ENCODE peak calls at places on chromosomes 1 and 21, in seven cellular contexts. One of them, this sample, is unnamed.

GRCh38 chr21:28823464-28823863 is 169.2 kb downstream of the LTN1 start:
- DNase-seq in cardiac muscle cell: no peak
- DNase-seq in foreskin fibroblast: no peak
- DNase-seq in esophagus muscularis mucosa: no peak
- DNase-seq in ascending aorta: no peak
- DNase-seq in vagina: no peak
- DNase-seq in hepatocyte: no peak
- DNase-seq in this sample: no peak

GRCh38 chr1:46181343-46182260 is 5.3 kb upstream of the P3R3URF start:
- DNase-seq in cardiac muscle cell: peak
- DNase-seq in foreskin fibroblast: peak
- DNase-seq in esophagus muscularis mucosa: no peak
- DNase-seq in ascending aorta: no peak
- DNase-seq in vagina: no peak
- DNase-seq in hepatocyte: no peak
- DNase-seq in this sample: peak

GRCh38 chr1:151846062-151846568 is 6.5 kb upstream of the C2CD4D start:
- DNase-seq in cardiac muscle cell: peak
- DNase-seq in foreskin fibroblast: peak
- DNase-seq in esophagus muscularis mucosa: no peak
- DNase-seq in ascending aorta: no peak
- DNase-seq in vagina: no peak
- DNase-seq in hepatocyte: peak
- DNase-seq in this sample: no peak

GRCh38 chr21:45450741-45451740 is 46.1 kb downstream of the COL18A1 start:
- DNase-seq in cardiac muscle cell: no peak
- DNase-seq in foreskin fibroblast: no peak
- DNase-seq in esophagus muscularis mucosa: no peak
- DNase-seq in ascending aorta: no peak
- DNase-seq in vagina: no peak
- DNase-seq in hepatocyte: no peak
- DNase-seq in this sample: no peak

GRCh38 chr21:37868896-37869295 is 47.4 kb downstream of the KCNJ6 start:
- DNase-seq in cardiac muscle cell: no peak
- DNase-seq in foreskin fibroblast: peak
- DNase-seq in esophagus muscularis mucosa: no peak
- DNase-seq in ascending aorta: peak
- DNase-seq in vagina: no peak
- DNase-seq in hepatocyte: no peak
- DNase-seq in this sample: no peak

GRCh38 chr1:209823143-209824041 is 4.4 kb upstream of the UTP25 start:
- DNase-seq in cardiac muscle cell: peak
- DNase-seq in foreskin fibroblast: peak
- DNase-seq in esophagus muscularis mucosa: peak
- DNase-seq in ascending aorta: no peak
- DNase-seq in vagina: no peak
- DNase-seq in hepatocyte: peak
- DNase-seq in this sample: peak

GRCh38 chr1:14627608-14628489 is 29.4 kb downstream of the KAZN start:
- DNase-seq in cardiac muscle cell: peak
- DNase-seq in foreskin fibroblast: peak
- DNase-seq in esophagus muscularis mucosa: no peak
- DNase-seq in ascending aorta: no peak
- DNase-seq in vagina: no peak
- DNase-seq in hepatocyte: no peak
- DNase-seq in this sample: no peak

GRCh38 chr1:44355582-44356305 is 687 bp upstream of the ERI3 start:
- DNase-seq in cardiac muscle cell: no peak
- DNase-seq in foreskin fibroblast: no peak
- DNase-seq in esophagus muscularis mucosa: no peak
- DNase-seq in ascending aorta: no peak
- DNase-seq in vagina: no peak
- DNase-seq in hepatocyte: no peak
- DNase-seq in this sample: no peak

GRCh38 chr21:26881504-26882228 is 36.5 kb upstream of the ADAMTS1 start:
- DNase-seq in cardiac muscle cell: peak
- DNase-seq in foreskin fibroblast: peak
- DNase-seq in esophagus muscularis mucosa: no peak
- DNase-seq in ascending aorta: no peak
- DNase-seq in vagina: no peak
- DNase-seq in hepatocyte: no peak
- DNase-seq in this sample: peak

GRCh38 chr21:41997657-41998056 is 12.5 kb downstream of the ZBTB21 start:
- DNase-seq in cardiac muscle cell: no peak
- DNase-seq in foreskin fibroblast: no peak
- DNase-seq in esophagus muscularis mucosa: peak
- DNase-seq in ascending aorta: no peak
- DNase-seq in vagina: no peak
- DNase-seq in hepatocyte: no peak
- DNase-seq in this sample: no peak

GRCh38 chr1:214552174-214552608 is 789 bp upstream of the PTPN14 start:
- DNase-seq in cardiac muscle cell: peak
- DNase-seq in foreskin fibroblast: peak
- DNase-seq in esophagus muscularis mucosa: peak
- DNase-seq in ascending aorta: peak
- DNase-seq in vagina: no peak
- DNase-seq in hepatocyte: peak
- DNase-seq in this sample: peak
- TF ChIP-seq CTCF in cardiac muscle cell: no peak
- TF ChIP-seq CTCF in foreskin fibroblast: no peak
- TF ChIP-seq CTCF in esophagus muscularis mucosa: no peak
- TF ChIP-seq CTCF in ascending aorta: no peak
- TF ChIP-seq CTCF in vagina: no peak
- TF ChIP-seq CTCF in hepatocyte: no peak
- TF ChIP-seq CTCF in this sample: no peak

GRCh38 chr1:112870887-112871646 is 84.9 kb downstream of the SLC16A1 start:
- DNase-seq in cardiac muscle cell: no peak
- DNase-seq in foreskin fibroblast: no peak
- DNase-seq in esophagus muscularis mucosa: no peak
- DNase-seq in ascending aorta: no peak
- DNase-seq in vagina: no peak
- DNase-seq in hepatocyte: no peak
- DNase-seq in this sample: no peak
- H3K4me3 ChIP-seq in cardiac muscle cell: no peak
- H3K4me3 ChIP-seq in foreskin fibroblast: no peak
- H3K4me3 ChIP-seq in esophagus muscularis mucosa: no peak
- H3K4me3 ChIP-seq in ascending aorta: no peak
- H3K4me3 ChIP-seq in vagina: no peak
- H3K4me3 ChIP-seq in hepatocyte: no peak
- H3K4me3 ChIP-seq in this sample: no peak

DNA sequence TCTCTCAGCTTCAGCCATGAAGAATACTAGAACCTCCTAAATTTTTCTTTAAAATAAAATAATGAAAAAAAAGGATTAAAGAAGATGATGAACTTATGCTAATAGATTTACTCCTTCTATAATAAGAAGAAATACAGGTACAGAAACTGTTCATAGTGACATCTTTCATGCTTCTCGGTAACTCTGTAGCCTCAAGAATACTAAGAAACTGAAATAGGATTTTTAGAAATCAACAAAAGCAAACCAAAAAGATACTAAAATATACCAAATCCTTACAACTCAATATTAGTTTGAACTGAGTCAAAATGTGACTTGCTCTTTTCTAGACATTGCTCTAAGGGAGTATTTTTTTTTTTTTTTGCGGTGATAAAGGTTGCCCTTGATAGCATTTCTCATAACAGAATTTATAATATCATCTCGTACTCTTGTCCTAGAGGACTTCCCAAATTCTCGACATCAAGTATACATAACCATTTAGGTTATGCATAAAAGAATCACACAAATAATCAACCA is 42.8 kb downstream of the ZZZ3 start:
- DNase-seq in cardiac muscle cell: no peak
- DNase-seq in foreskin fibroblast: no peak
- DNase-seq in esophagus muscularis mucosa: no peak
- DNase-seq in ascending aorta: no peak
- DNase-seq in vagina: no peak
- DNase-seq in hepatocyte: no peak
- DNase-seq in this sample: no peak
- TF ChIP-seq CTCF in cardiac muscle cell: no peak
- TF ChIP-seq CTCF in foreskin fibroblast: no peak
- TF ChIP-seq CTCF in esophagus muscularis mucosa: no peak
- TF ChIP-seq CTCF in ascending aorta: no peak
- TF ChIP-seq CTCF in vagina: no peak
- TF ChIP-seq CTCF in hepatocyte: no peak
- TF ChIP-seq CTCF in this sample: no peak

GRCh38 chr1:1063261-1063944 is 10.7 kb downstream of the RNF223 start:
- DNase-seq in cardiac muscle cell: no peak
- DNase-seq in foreskin fibroblast: no peak
- DNase-seq in esophagus muscularis mucosa: no peak
- DNase-seq in ascending aorta: no peak
- DNase-seq in vagina: no peak
- DNase-seq in hepatocyte: no peak
- DNase-seq in this sample: no peak

GRCh38 chr1:1062364-1063163 is 11.5 kb downstream of the RNF223 start:
- DNase-seq in cardiac muscle cell: peak
- DNase-seq in foreskin fibroblast: no peak
- DNase-seq in esophagus muscularis mucosa: no peak
- DNase-seq in ascending aorta: no peak
- DNase-seq in vagina: no peak
- DNase-seq in hepatocyte: peak
- DNase-seq in this sample: no peak

GRCh38 chr1:1061682-1062363 is 12.3 kb downstream of the RNF223 start:
- DNase-seq in cardiac muscle cell: no peak
- DNase-seq in foreskin fibroblast: peak
- DNase-seq in esophagus muscularis mucosa: no peak
- DNase-seq in ascending aorta: no peak
- DNase-seq in vagina: no peak
- DNase-seq in hepatocyte: no peak
- DNase-seq in this sample: no peak

GRCh38 chr1:1065265-1065939 is 8.7 kb downstream of the RNF223 start:
- DNase-seq in cardiac muscle cell: no peak
- DNase-seq in foreskin fibroblast: no peak
- DNase-seq in esophagus muscularis mucosa: no peak
- DNase-seq in ascending aorta: no peak
- DNase-seq in vagina: no peak
- DNase-seq in hepatocyte: no peak
- DNase-seq in this sample: no peak

DNA sequence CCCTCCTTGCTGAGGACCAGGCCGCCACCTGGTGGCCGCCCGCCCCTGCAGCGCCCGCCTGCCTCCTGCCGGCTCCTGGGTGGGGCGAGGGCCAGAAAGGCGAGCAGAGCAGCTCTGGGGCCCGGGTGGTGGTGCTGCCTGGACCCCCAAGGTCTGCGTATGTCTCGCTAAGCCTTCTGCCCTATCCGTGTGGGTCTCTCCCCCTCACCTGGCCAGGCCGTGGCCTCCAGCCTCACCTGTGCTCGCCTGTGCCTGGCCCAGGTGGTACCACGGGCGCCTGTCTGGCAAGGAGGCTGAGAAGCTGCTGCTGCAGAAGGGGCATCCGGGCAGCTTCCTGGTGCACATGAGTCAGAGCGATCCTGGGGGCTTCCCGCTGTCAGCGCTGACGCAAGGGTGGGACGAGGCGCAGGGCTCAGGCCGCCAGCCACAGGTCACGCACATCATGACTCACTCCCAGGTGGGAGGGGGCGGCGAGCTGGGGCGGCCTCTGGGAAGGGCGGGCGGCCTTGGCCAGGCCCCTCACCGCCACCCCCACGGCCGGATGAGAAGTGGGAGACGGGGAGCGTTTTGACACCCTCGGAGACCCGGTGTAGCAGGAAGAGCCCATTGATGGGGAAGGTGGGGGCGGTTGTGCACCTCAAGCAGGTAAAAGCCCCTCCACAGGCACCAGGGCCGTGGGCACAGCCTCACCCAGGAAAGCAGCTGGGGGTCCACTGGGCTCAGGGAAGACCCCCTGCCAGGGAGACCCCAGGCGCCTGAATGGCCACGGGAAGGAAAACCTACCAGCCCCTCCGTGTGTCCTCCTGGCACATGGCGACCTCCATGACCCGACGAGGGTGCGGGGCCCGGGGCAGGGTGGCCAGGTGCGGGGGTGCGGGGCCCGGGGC is 9.9 kb downstream of the RNF223 start:
- DNase-seq in cardiac muscle cell: peak
- DNase-seq in foreskin fibroblast: peak
- DNase-seq in esophagus muscularis mucosa: no peak
- DNase-seq in ascending aorta: no peak
- DNase-seq in vagina: no peak
- DNase-seq in hepatocyte: peak
- DNase-seq in this sample: peak
- H3K4me3 ChIP-seq in cardiac muscle cell: no peak
- H3K4me3 ChIP-seq in foreskin fibroblast: no peak
- H3K4me3 ChIP-seq in esophagus muscularis mucosa: no peak
- H3K4me3 ChIP-seq in ascending aorta: no peak
- H3K4me3 ChIP-seq in vagina: no peak
- H3K4me3 ChIP-seq in hepatocyte: no peak
- H3K4me3 ChIP-seq in this sample: no peak

GRCh38 chr1:26175346-26175745 is 1.9 kb upstream of the CNKSR1 start:
- DNase-seq in cardiac muscle cell: no peak
- DNase-seq in foreskin fibroblast: no peak
- DNase-seq in esophagus muscularis mucosa: no peak
- DNase-seq in ascending aorta: no peak
- DNase-seq in vagina: no peak
- DNase-seq in hepatocyte: no peak
- DNase-seq in this sample: no peak

GRCh38 chr1:26182372-26182675 is 5.0 kb downstream of the CNKSR1 start:
- DNase-seq in cardiac muscle cell: no peak
- DNase-seq in foreskin fibroblast: no peak
- DNase-seq in esophagus muscularis mucosa: no peak
- DNase-seq in ascending aorta: no peak
- DNase-seq in vagina: no peak
- DNase-seq in hepatocyte: no peak
- DNase-seq in this sample: no peak

GRCh38 chr1:26181586-26182371 is 4.5 kb downstream of the CNKSR1 start:
- DNase-seq in cardiac muscle cell: no peak
- DNase-seq in foreskin fibroblast: no peak
- DNase-seq in esophagus muscularis mucosa: no peak
- DNase-seq in ascending aorta: no peak
- DNase-seq in vagina: no peak
- DNase-seq in hepatocyte: no peak
- DNase-seq in this sample: no peak

GRCh38 chr1:26180010-26180506 is 2.8 kb downstream of the CNKSR1 start:
- DNase-seq in cardiac muscle cell: no peak
- DNase-seq in foreskin fibroblast: no peak
- DNase-seq in esophagus muscularis mucosa: no peak
- DNase-seq in ascending aorta: no peak
- DNase-seq in vagina: no peak
- DNase-seq in hepatocyte: no peak
- DNase-seq in this sample: no peak

GRCh38 chr1:26177182-26177684 is at the start of gene CNKSR1:
- DNase-seq in cardiac muscle cell: no peak
- DNase-seq in foreskin fibroblast: no peak
- DNase-seq in esophagus muscularis mucosa: no peak
- DNase-seq in ascending aorta: no peak
- DNase-seq in vagina: no peak
- DNase-seq in hepatocyte: peak
- DNase-seq in this sample: no peak
- TF ChIP-seq CTCF in cardiac muscle cell: no peak
- TF ChIP-seq CTCF in foreskin fibroblast: no peak
- TF ChIP-seq CTCF in esophagus muscularis mucosa: no peak
- TF ChIP-seq CTCF in ascending aorta: no peak
- TF ChIP-seq CTCF in vagina: no peak
- TF ChIP-seq CTCF in hepatocyte: peak
- TF ChIP-seq CTCF in this sample: no peak

This sample was measured in HFF-Myc.